ENCODE peak calls at places on chromosomes 3 and 15, in four cellular contexts. B is psoas muscle, Z is kidney epithelial cell, U is stomach. Y is an unnamed sample.

GRCh38 chr15:55522741-55523450 is 14.9 kb upstream of the DNAAF4 start:
- DNase-seq in B (no peak), Z (no peak), U (no peak), Y (no peak)

GRCh38 chr3:68878322-68878721 is 54.0 kb downstream of the TAFA4 start:
- DNase-seq in B (no peak), Z (peak), U (no peak), Y (peak)

GRCh38 chr15:60479711-60480110 is 769 bp upstream of the ICE2 start:
- DNase-seq in B (no peak), Z (no peak), U (no peak), Y (no peak)

GRCh38 chr15:77538011-77538410 is 94.7 kb downstream of the LINGO1 start:
- DNase-seq in B (no peak), Z (no peak), U (no peak), Y (no peak)

GRCh38 chr15:55695432-55695831 is 47.5 kb downstream of the PRTG start:
- DNase-seq in B (no peak), Z (no peak), U (no peak), Y (no peak)

GRCh38 chr15:47506543-47507090 is 210.7 kb upstream of the SEMA6D start:
- DNase-seq in B (no peak), Z (no peak), U (no peak), Y (no peak)

GRCh38 chr3:59573911-59574310 is 524.1 kb upstream of the CFAP20DC start:
- DNase-seq in B (no peak), Z (no peak), U (no peak), Y (peak)

GRCh38 chr3:39140341-39140971 is 12.9 kb downstream of the CSRNP1 start:
- DNase-seq in B (no peak), Z (no peak), U (no peak), Y (no peak)

GRCh38 chr15:100768501-100768931 is 111.1 kb upstream of the ALDH1A3 start:
- DNase-seq in B (no peak), Z (no peak), U (no peak), Y (no peak)

GRCh38 chr3:194140520-194141414 is 4.8 kb downstream of the HES1 start:
- DNase-seq in B (peak), Z (no peak), U (peak), Y (peak)

GRCh38 chr3:169945313-169945712 is 21.3 kb upstream of the SEC62 start:
- DNase-seq in B (no peak), Z (no peak), U (peak), Y (no peak)

GRCh38 chr3:112930771-112931170 is 44.1 kb downstream of the CD200R1 start:
- DNase-seq in B (no peak), Z (no peak), U (no peak), Y (peak)

GRCh38 chr3:73437828-73438227 is 186.9 kb downstream of the PDZRN3 start:
- DNase-seq in B (no peak), Z (no peak), U (no peak), Y (peak)

GRCh38 chr3:184448321-184449160 is 68.7 kb downstream of the CHRD start:
- DNase-seq in B (no peak), Z (peak), U (peak), Y (peak)

GRCh38 chr3:98343647-98344507 is 9.8 kb upstream of the OR5K4 start:
- DNase-seq in B (no peak), Z (no peak), U (no peak), Y (peak)

GRCh38 chr3:50605901-50606326 is 5.7 kb downstream of the CISH start:
- DNase-seq in B (peak), Z (no peak), U (no peak), Y (no peak)

GRCh38 chr3:46334911-46335478 is 18.9 kb upstream of the CCR2 start:
- DNase-seq in B (no peak), Z (peak), U (no peak), Y (peak)

GRCh38 chr3:132356568-132356967 is 39.4 kb downstream of the ACP3 start:
- DNase-seq in B (no peak), Z (no peak), U (no peak), Y (no peak)

GRCh38 chr15:25087137-25087536 is 132.3 kb downstream of the SNRPN start:
- DNase-seq in B (no peak), Z (no peak), U (peak), Y (no peak)

GRCh38 chr3:152591448-152592003 is 243.4 kb upstream of the P2RY1 start:
- DNase-seq in B (no peak), Z (no peak), U (no peak), Y (no peak)

GRCh38 chr3:16663852-16664712 is 58.9 kb upstream of the DAZL start:
- DNase-seq in B (no peak), Z (no peak), U (no peak), Y (peak)

GRCh38 chr15:97745481-97746071 is 214.9 kb upstream of the ARRDC4 start:
- DNase-seq in B (no peak), Z (no peak), U (peak), Y (no peak)

GRCh38 chr3:56621686-56622085 is 61.4 kb downstream of the TASOR start:
- DNase-seq in B (no peak), Z (no peak), U (no peak), Y (no peak)

GRCh38 chr15:26129852-26130251 is 266.7 kb upstream of the ATP10A start:
- DNase-seq in B (no peak), Z (no peak), U (no peak), Y (no peak)

GRCh38 chr15:70829366-70830166 is 24.4 kb downstream of the LARP6 start:
- DNase-seq in B (no peak), Z (no peak), U (no peak), Y (no peak)

GRCh38 chr3:128408693-128409620 is 57.7 kb downstream of the DNAJB8 start:
- DNase-seq in B (no peak), Z (no peak), U (no peak), Y (no peak)
- H3K4me3 ChIP-seq in B (no peak), Z (no peak), U (no peak), Y (no peak)

GRCh38 chr15:45458746-45459403 is 63.7 kb downstream of the SLC30A4 start:
- DNase-seq in B (peak), Z (no peak), U (peak), Y (peak)
- TF ChIP-seq CTCF in B (peak), Z (peak), U (peak), Y (peak)

DNA sequence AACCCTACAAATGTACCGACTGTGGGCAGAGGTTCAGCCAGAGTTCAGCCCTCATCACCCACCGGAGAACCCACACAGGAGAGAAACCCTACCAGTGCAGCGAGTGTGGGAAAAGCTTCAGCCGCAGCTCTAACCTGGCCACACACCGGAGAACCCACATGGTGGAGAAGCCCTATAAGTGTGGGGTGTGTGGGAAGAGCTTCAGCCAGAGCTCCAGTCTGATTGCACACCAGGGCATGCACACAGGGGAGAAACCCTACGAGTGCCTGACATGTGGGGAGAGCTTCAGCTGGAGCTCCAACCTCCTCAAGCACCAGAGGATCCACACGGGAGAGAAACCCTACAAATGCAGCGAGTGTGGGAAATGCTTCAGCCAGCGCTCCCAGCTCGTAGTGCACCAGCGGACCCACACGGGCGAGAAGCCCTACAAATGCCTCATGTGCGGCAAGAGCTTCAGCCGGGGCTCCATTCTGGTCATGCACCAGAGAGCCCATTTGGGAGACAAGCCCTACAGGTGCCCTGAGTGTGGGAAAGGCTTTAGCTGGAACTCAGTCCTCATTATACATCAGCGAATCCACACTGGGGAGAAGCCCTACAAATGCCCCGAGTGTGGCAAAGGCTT is 20.7 kb downstream of the ZSCAN2 start:
- DNase-seq in B (no peak), Z (no peak), U (no peak), Y (no peak)
- H3K4me3 ChIP-seq in B (no peak), Z (no peak), U (no peak), Y (no peak)

GRCh38 chr3:8760091-8760490 is 9.3 kb downstream of the OXTR start:
- DNase-seq in B (no peak), Z (no peak), U (no peak), Y (no peak)
- TF ChIP-seq CTCF in B (no peak), Z (no peak), U (no peak), Y (no peak)

GRCh38 chr15:65836665-65837064 is 32.6 kb upstream of the RAB11A start:
- DNase-seq in B (no peak), Z (no peak), U (no peak), Y (no peak)

GRCh38 chr15:65839985-65840384 is 29.3 kb upstream of the RAB11A start:
- DNase-seq in B (no peak), Z (no peak), U (no peak), Y (no peak)

GRCh38 chr15:65839354-65839901 is 29.9 kb upstream of the RAB11A start:
- DNase-seq in B (no peak), Z (no peak), U (no peak), Y (no peak)

GRCh38 chr15:65837301-65838283 is 31.7 kb upstream of the RAB11A start:
- DNase-seq in B (no peak), Z (no peak), U (no peak), Y (no peak)

GRCh38 chr15:65841121-65841930 is 28.0 kb upstream of the RAB11A start:
- DNase-seq in B (no peak), Z (peak), U (no peak), Y (peak)
- H3K4me3 ChIP-seq in B (no peak), Z (peak), U (no peak), Y (peak)

GRCh38 chr15:64942356-64942755 is 30.7 kb downstream of the ANKDD1A start:
- DNase-seq in B (no peak), Z (no peak), U (no peak), Y (no peak)

GRCh38 chr15:64943512-64944225 is 32.0 kb downstream of the ANKDD1A start:
- DNase-seq in B (no peak), Z (no peak), U (no peak), Y (no peak)

GRCh38 chr15:64934023-64934422 is 22.3 kb downstream of the ANKDD1A start:
- DNase-seq in B (no peak), Z (no peak), U (no peak), Y (no peak)

DNA sequence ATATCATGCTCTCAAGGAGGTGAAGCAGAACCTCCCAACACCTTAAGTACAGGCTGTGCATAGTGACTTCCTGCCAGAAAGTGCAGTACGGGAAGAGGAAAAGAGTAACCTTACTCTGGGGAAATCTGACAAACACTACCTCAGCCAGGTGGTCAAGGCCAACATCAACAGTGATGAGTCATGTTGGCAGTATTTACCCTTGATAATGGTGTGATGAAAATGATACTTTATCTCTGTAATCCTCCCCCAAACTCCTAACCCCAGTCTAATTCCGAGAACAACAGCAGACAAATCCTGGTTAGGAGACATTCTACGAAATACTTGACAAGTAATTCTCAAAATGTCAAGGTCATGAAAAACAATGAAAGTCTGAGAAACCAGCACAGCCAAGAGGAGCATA is 26.5 kb downstream of the ANKDD1A start:
- DNase-seq in B (no peak), Z (no peak), U (no peak), Y (no peak)
- TF ChIP-seq CTCF in B (no peak), Z (no peak), U (no peak), Y (no peak)

DNA sequence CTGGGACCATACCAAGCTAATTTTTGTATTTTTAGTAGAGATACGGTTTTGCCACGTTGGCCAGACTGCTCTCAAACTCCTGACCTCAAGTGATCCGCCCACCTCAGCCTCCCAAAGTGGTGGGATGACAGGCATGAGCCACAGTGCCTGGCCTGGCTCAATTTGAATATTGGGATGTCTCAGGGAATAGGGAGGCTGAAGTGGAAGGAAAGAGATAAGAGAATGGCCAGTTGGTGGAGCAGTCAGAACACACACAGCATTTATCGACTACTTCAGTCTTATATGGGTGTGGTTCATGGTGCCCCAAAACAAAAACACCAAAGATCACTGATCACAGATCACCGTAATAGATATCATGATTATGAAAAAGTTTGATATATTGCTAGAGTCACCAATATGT is 144.4 kb downstream of the GMNC start:
- DNase-seq in B (no peak), Z (no peak), U (no peak), Y (no peak)
- H3K4me3 ChIP-seq in B (no peak), Z (no peak), U (no peak), Y (no peak)

DNA sequence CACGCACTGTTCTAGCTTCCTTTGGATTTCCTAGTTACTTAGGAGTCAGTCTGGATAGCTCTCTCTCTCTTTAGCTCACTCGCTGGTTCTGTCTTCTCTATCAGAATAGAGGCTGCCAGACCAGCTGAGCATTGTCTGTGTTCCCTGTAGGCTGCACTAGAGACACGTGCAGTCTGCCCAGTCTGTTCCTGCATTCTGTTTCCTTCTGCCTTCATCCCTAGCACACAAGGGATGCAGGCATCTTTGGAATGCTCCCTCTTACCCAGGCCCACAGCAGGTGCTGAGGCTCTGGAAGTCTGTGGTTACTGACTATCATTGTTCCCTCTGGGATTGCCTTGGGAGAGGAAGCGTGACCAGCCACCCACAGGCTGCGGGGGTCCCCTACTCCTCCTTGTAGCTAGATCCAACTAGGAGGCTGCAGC is 322.8 kb downstream of the ZNF621 start:
- DNase-seq in B (no peak), Z (peak), U (no peak), Y (peak)
- TF ChIP-seq CTCF in B (no peak), Z (peak), U (no peak), Y (peak)

DNA sequence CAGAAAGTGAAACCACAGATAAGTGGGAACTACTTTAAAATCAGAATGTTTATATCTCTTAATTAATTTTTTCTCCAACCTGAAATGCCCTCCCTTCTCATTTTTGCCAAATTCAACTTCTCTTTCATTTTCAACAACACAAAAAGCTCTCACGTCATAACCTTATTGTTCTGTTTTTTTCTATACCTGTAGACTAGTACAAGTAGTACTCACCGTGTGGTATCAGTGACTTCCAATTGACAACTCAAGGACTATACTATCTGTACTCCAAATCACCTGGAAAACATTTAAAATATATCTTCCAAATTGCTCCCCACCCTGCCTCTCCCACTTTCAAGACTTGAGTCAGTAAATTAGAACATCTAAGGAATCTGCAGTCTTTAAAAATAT is 72.8 kb upstream of the ZNF280D start:
- DNase-seq in B (no peak), Z (no peak), U (no peak), Y (no peak)
- H3K4me3 ChIP-seq in B (peak), Z (no peak), U (peak), Y (peak)

Y was measured in AG10803.